ENCODE peak calls at places on chromosomes 13 and 19, in seven cellular contexts. One of them, this sample, is unnamed.

GRCh38 chr13:42654760-42655159 is 80.8 kb downstream of the TNFSF11 start:
- DNase-seq in Daoy: no peak
- DNase-seq in AG08396: no peak
- DNase-seq in NCI-H774: no peak
- DNase-seq in NCI-H1436: no peak
- DNase-seq in left lung: no peak
- DNase-seq in activated effector memory CD4-positive, alpha-beta T cell treated with anti-CD3 and anti-CD28 coated beads, Interleukin-2, amount 50 U/mL, for 16 hours: no peak
- DNase-seq in this sample: no peak

GRCh38 chr19:1106841-1107654 is 3.3 kb downstream of the GPX4 start:
- DNase-seq in AG08396: no peak
- DNase-seq in Daoy: peak
- DNase-seq in left lung: no peak
- DNase-seq in NCI-H774: no peak
- DNase-seq in activated effector memory CD4-positive, alpha-beta T cell treated with anti-CD3 and anti-CD28 coated beads, Interleukin-2, amount 50 U/mL, for 16 hours: no peak
- DNase-seq in NCI-H1436: no peak
- DNase-seq in this sample: peak

GRCh38 chr19:34220472-34221063 is 33.8 kb upstream of the GARRE1 start:
- DNase-seq in NCI-H1436: peak
- DNase-seq in activated effector memory CD4-positive, alpha-beta T cell treated with anti-CD3 and anti-CD28 coated beads, Interleukin-2, amount 50 U/mL, for 16 hours: peak
- DNase-seq in left lung: no peak
- DNase-seq in Daoy: peak
- DNase-seq in NCI-H774: peak
- DNase-seq in AG08396: peak
- DNase-seq in this sample: no peak

GRCh38 chr19:48664476-48664875 is 8.3 kb downstream of the NTN5 start:
- DNase-seq in Daoy: no peak
- DNase-seq in left lung: peak
- DNase-seq in AG08396: no peak
- DNase-seq in NCI-H1436: no peak
- DNase-seq in activated effector memory CD4-positive, alpha-beta T cell treated with anti-CD3 and anti-CD28 coated beads, Interleukin-2, amount 50 U/mL, for 16 hours: no peak
- DNase-seq in NCI-H774: no peak
- DNase-seq in this sample: no peak

GRCh38 chr19:13093407-13094284 is 9.0 kb downstream of the LYL1 start:
- DNase-seq in left lung: peak
- DNase-seq in activated effector memory CD4-positive, alpha-beta T cell treated with anti-CD3 and anti-CD28 coated beads, Interleukin-2, amount 50 U/mL, for 16 hours: peak
- DNase-seq in AG08396: peak
- DNase-seq in NCI-H774: peak
- DNase-seq in NCI-H1436: peak
- DNase-seq in Daoy: peak
- DNase-seq in this sample: peak

GRCh38 chr13:112968380-112968909 is 569 bp upstream of the MCF2L start:
- DNase-seq in NCI-H774: peak
- DNase-seq in left lung: peak
- DNase-seq in NCI-H1436: peak
- DNase-seq in Daoy: peak
- DNase-seq in activated effector memory CD4-positive, alpha-beta T cell treated with anti-CD3 and anti-CD28 coated beads, Interleukin-2, amount 50 U/mL, for 16 hours: peak
- DNase-seq in AG08396: no peak
- DNase-seq in this sample: no peak

GRCh38 chr19:10339380-10339960 is at the start of gene ICAM3:
- DNase-seq in NCI-H1436: no peak
- DNase-seq in left lung: peak
- DNase-seq in NCI-H774: no peak
- DNase-seq in AG08396: no peak
- DNase-seq in Daoy: no peak
- DNase-seq in activated effector memory CD4-positive, alpha-beta T cell treated with anti-CD3 and anti-CD28 coated beads, Interleukin-2, amount 50 U/mL, for 16 hours: peak
- DNase-seq in this sample: no peak

GRCh38 chr19:367561-367960 is 23.0 kb upstream of the MIER2 start:
- DNase-seq in AG08396: no peak
- DNase-seq in activated effector memory CD4-positive, alpha-beta T cell treated with anti-CD3 and anti-CD28 coated beads, Interleukin-2, amount 50 U/mL, for 16 hours: peak
- DNase-seq in NCI-H774: no peak
- DNase-seq in left lung: no peak
- DNase-seq in Daoy: no peak
- DNase-seq in NCI-H1436: no peak
- DNase-seq in this sample: no peak

GRCh38 chr13:25179810-25180437 is 7.8 kb upstream of the AMER2 start:
- DNase-seq in NCI-H1436: no peak
- DNase-seq in AG08396: no peak
- DNase-seq in activated effector memory CD4-positive, alpha-beta T cell treated with anti-CD3 and anti-CD28 coated beads, Interleukin-2, amount 50 U/mL, for 16 hours: no peak
- DNase-seq in Daoy: no peak
- DNase-seq in left lung: no peak
- DNase-seq in NCI-H774: no peak
- DNase-seq in this sample: no peak

GRCh38 chr13:28611654-28612131 is 47.2 kb upstream of the POMP start:
- DNase-seq in AG08396: no peak
- DNase-seq in NCI-H1436: no peak
- DNase-seq in left lung: no peak
- DNase-seq in NCI-H774: no peak
- DNase-seq in Daoy: peak
- DNase-seq in activated effector memory CD4-positive, alpha-beta T cell treated with anti-CD3 and anti-CD28 coated beads, Interleukin-2, amount 50 U/mL, for 16 hours: no peak
- DNase-seq in this sample: peak

GRCh38 chr19:7526093-7526929 is 3.9 kb downstream of the MCOLN1 start:
- DNase-seq in NCI-H1436: no peak
- DNase-seq in Daoy: no peak
- DNase-seq in NCI-H774: no peak
- DNase-seq in activated effector memory CD4-positive, alpha-beta T cell treated with anti-CD3 and anti-CD28 coated beads, Interleukin-2, amount 50 U/mL, for 16 hours: no peak
- DNase-seq in AG08396: no peak
- DNase-seq in left lung: no peak
- DNase-seq in this sample: no peak

This sample was measured in NCI-H226.